ENCODE peak calls at places on chromosomes 11 and 22, in ten cellular contexts. G is cardiac fibroblast, X is AG04449, U is GM06990, Q is neural crest cell, B is substantia nigra, M is left cardiac atrium, T is astrocyte of the cerebellum, C is aorta, R is heart left ventricle. N is an unnamed sample.

GRCh38 chr11:76656087-76656531 is 14.4 kb downstream of the LRRC32 start:
- DNase-seq in G (no peak), X (no peak), U (no peak), Q (no peak), B (no peak), M (no peak), T (no peak), C (no peak), R (no peak), N (no peak)

GRCh38 chr22:43440556-43440955 is 28.7 kb downstream of the MPPED1 start:
- DNase-seq in G (no peak), X (no peak), U (no peak), Q (no peak), B (no peak), M (no peak), T (no peak), C (no peak), R (no peak), N (no peak)

GRCh38 chr11:63592975-63593395 is 21.2 kb downstream of the PLAAT3 start:
- DNase-seq in G (peak), X (no peak), U (no peak), Q (no peak), B (no peak), M (no peak), T (no peak), C (no peak), R (no peak), N (no peak)

GRCh38 chr22:31932863-31933262 is 11.5 kb upstream of the YWHAH start:
- DNase-seq in G (no peak), X (no peak), U (no peak), Q (no peak), B (no peak), M (no peak), T (no peak), C (peak), R (no peak), N (no peak)

GRCh38 chr11:108620958-108621772 is 27.6 kb upstream of the EXPH5 start:
- DNase-seq in G (peak), X (no peak), U (peak), Q (no peak), B (no peak), M (no peak), T (no peak), C (no peak), R (no peak), N (no peak)

GRCh38 chr11:10091314-10092045 is 202.5 kb downstream of the SBF2 start:
- DNase-seq in G (no peak), X (no peak), U (no peak), Q (no peak), B (no peak), M (no peak), T (no peak), C (no peak), R (no peak), N (no peak)

GRCh38 chr22:17754233-17754925 is 19.9 kb downstream of the BID start:
- DNase-seq in G (no peak), X (no peak), U (no peak), Q (no peak), B (no peak), M (no peak), T (no peak), C (no peak), R (no peak), N (no peak)

GRCh38 chr11:128714881-128715280 is 21.0 kb downstream of the FLI1 start:
- DNase-seq in G (peak), X (peak), U (no peak), Q (no peak), B (no peak), M (no peak), T (peak), C (no peak), R (no peak), N (no peak)

GRCh38 chr11:109739374-109739773 is 317.4 kb downstream of the C11orf87 start:
- DNase-seq in G (peak), X (no peak), U (no peak), Q (no peak), B (no peak), M (no peak), T (no peak), C (no peak), R (no peak), N (no peak)